ENCODE peak calls at places on chromosomes 6 and 20, in nine cellular contexts. R is testis, Y is fibroblast of lung, D is left ventricle myocardium inferior, E is thyroid gland, G is A549, T is cardiac muscle cell, Z is neural progenitor cell, X is GM23248. C is an unnamed sample.

GRCh38 chr6:145199961-145200360 is 535.4 kb downstream of the EPM2A start:
- DNase-seq in X (peak; percentile 58), Z (no peak), R (no peak), Y (peak; percentile 13), G (peak; percentile 15), D (no peak), T (no peak), E (no peak), C (no peak)

GRCh38 chr6:78851156-78851555 is 16.2 kb upstream of the IRAK1BP1 start:
- DNase-seq in Z (no peak), T (no peak), X (no peak), R (no peak), G (no peak), D (no peak), E (no peak), Y (no peak), C (no peak)

GRCh38 chr6:159701413-159701999 is 8.5 kb upstream of the SOD2 start:
- DNase-seq in Z (no peak), R (no peak), T (no peak), X (peak; percentile 92), Y (peak; percentile 90), G (peak; percentile 61), E (no peak), D (no peak), C (no peak)

GRCh38 chr6:48568856-48569255 is 457.9 kb upstream of the PTCHD4 start:
- DNase-seq in G (no peak), T (no peak), Y (no peak), D (no peak), Z (no peak), E (no peak), R (no peak), X (no peak), C (no peak)

GRCh38 chr6:111361648-111362047 is 121.4 kb downstream of the REV3L start:
- DNase-seq in Y (peak; percentile 35), G (peak; percentile 27), D (no peak), X (peak; percentile 79), E (peak; percentile 37), T (peak; percentile 66), Z (peak; percentile 70), R (peak; percentile 57), C (peak; percentile 70)

GRCh38 chr20:49272654-49273053 is 5.2 kb downstream of the ZNFX1 start:
- DNase-seq in G (no peak), R (no peak), X (no peak), T (no peak), E (no peak), Y (no peak), Z (no peak), D (no peak), C (no peak)

GRCh38 chr6:11298651-11299420 is 66.4 kb upstream of the NEDD9 start:
- DNase-seq in X (no peak), D (no peak), Y (peak; percentile 44), T (no peak), G (peak; percentile 16), Z (peak; percentile 48), R (no peak), E (peak; percentile 67), C (no peak)

GRCh38 chr6:155481215-155481614 is 25.6 kb upstream of the NOX3 start:
- DNase-seq in E (no peak), Y (peak; percentile 76), Z (no peak), R (no peak), X (peak; percentile 71), T (no peak), D (no peak), G (no peak), C (no peak)

GRCh38 chr6:31663961-31664789 is 622 bp downstream of the GPANK1 start:
- DNase-seq in X (peak; percentile 90), D (no peak), G (no peak), T (no peak), R (peak; percentile 33), E (peak; percentile 18), Z (no peak), Y (peak; percentile 83), C (peak; percentile 52)

GRCh38 chr20:20489054-20489453 is 121.2 kb downstream of the INSM1 start:
- DNase-seq in D (no peak), E (no peak), Y (peak; percentile 62), T (no peak), G (no peak), X (no peak), Z (no peak), R (no peak), C (no peak)

GRCh38 chr20:47237715-47238114 is 118.8 kb downstream of the ZMYND8 start:
- DNase-seq in Z (no peak), X (no peak), G (no peak), E (no peak), T (no peak), D (no peak), Y (no peak), R (no peak), C (no peak)

GRCh38 chr6:44075137-44076015 is 51.9 kb downstream of the MRPL14 start:
- DNase-seq in Z (no peak), Y (no peak), G (no peak), X (no peak), R (no peak), D (no peak), T (no peak), E (peak; percentile 26), C (no peak)

GRCh38 chr6:44077201-44077946 is 49.9 kb downstream of the MRPL14 start:
- DNase-seq in Z (no peak), R (no peak), X (no peak), D (no peak), T (no peak), G (no peak), E (no peak), Y (no peak), C (no peak)

GRCh38 chr6:44076016-44076365 is 51.3 kb downstream of the MRPL14 start:
- DNase-seq in D (no peak), E (no peak), R (no peak), G (no peak), X (no peak), Z (no peak), Y (no peak), T (no peak), C (no peak)

GRCh38 chr6:44078219-44078794 is 48.9 kb downstream of the MRPL14 start:
- DNase-seq in E (no peak), G (no peak), R (no peak), X (no peak), D (no peak), T (no peak), Z (no peak), Y (no peak), C (no peak)

GRCh38 chr6:44076366-44077200 is 50.7 kb downstream of the MRPL14 start:
- DNase-seq in R (peak; percentile 54), D (peak; percentile 79), Y (no peak), X (peak; percentile 51), G (no peak), Z (peak; percentile 73), T (peak; percentile 82), E (peak; percentile 80), C (no peak)
- H3K27ac ChIP-seq in R (no peak overlapping the region), D (peak overlapping the region; percentile 89), Y (no peak overlapping the region), X (no peak overlapping the region), G (peak overlapping the region; percentile 97), Z (no peak overlapping the region), T (peak overlapping the region; percentile 78), E (no peak overlapping the region), C (no peak overlapping the region)

GRCh38 chr6:27617700-27618689 is 145.1 kb upstream of the ZNF184 start:
- DNase-seq in E (no peak), Z (peak; percentile 60), X (peak; percentile 64), G (peak; percentile 78), Y (peak; percentile 61), D (no peak), T (peak; percentile 47), R (no peak), C (peak; percentile 25)

GRCh38 chr6:27611451-27611850 is 138.5 kb upstream of the ZNF184 start:
- DNase-seq in D (no peak), Y (no peak), T (no peak), Z (no peak), X (no peak), R (no peak), G (no peak), E (no peak), C (no peak)

GRCh38 chr6:27619436-27619835 is 146.5 kb upstream of the ZNF184 start:
- DNase-seq in Z (no peak), Y (no peak), E (no peak), T (no peak), D (no peak), G (no peak), X (no peak), R (no peak), C (no peak)

GRCh38 chr6:27617046-27617687 is 144.3 kb upstream of the ZNF184 start:
- DNase-seq in Y (peak; percentile 25), X (peak; percentile 50), T (peak; percentile 46), E (no peak), Z (peak; percentile 51), G (no peak), D (no peak), R (no peak), C (peak; percentile 17)

GRCh38 chr6:27616313-27617045 is 143.6 kb upstream of the ZNF184 start:
- DNase-seq in G (no peak), R (no peak), E (no peak), Y (no peak), X (no peak), T (no peak), Z (no peak), D (no peak), C (no peak)
- H3K4me3 ChIP-seq in G (peak overlapping the region; percentile 56), R (no peak overlapping the region), E (no peak overlapping the region), Y (peak overlapping the region; percentile 70), X (peak overlapping the region; percentile 84), T (peak overlapping the region; percentile 54), Z (peak overlapping the region; percentile 72), D (peak overlapping the region; percentile 55), C (no peak overlapping the region)

GRCh38 chr20:15316556-15316955 is 979.1 kb upstream of the FLRT3 start:
- DNase-seq in E (no peak), Y (no peak), R (no peak), Z (no peak), X (no peak), D (no peak), T (no peak), G (no peak), C (peak; percentile 16)

GRCh38 chr20:15317546-15318242 is 980.3 kb upstream of the FLRT3 start:
- DNase-seq in T (no peak), R (no peak), E (no peak), X (no peak), Y (no peak), Z (no peak), D (no peak), G (no peak), C (no peak)

GRCh38 chr20:15320941-15321340 is 983.5 kb upstream of the FLRT3 start:
- DNase-seq in Z (no peak), G (no peak), T (no peak), Y (peak; percentile 1), D (no peak), R (no peak), E (no peak), X (peak; percentile 27), C (no peak)

GRCh38 chr20:15318682-15319081 is 981.3 kb upstream of the FLRT3 start:
- DNase-seq in R (no peak), G (no peak), X (no peak), Z (no peak), T (no peak), D (no peak), E (no peak), Y (no peak), C (no peak)

GRCh38 chr20:15319444-15319843 is 982.0 kb upstream of the FLRT3 start:
- DNase-seq in T (no peak), Y (no peak), G (no peak), Z (no peak), X (no peak), E (no peak), D (no peak), R (no peak), C (no peak)
- H3K9me3 ChIP-seq in T (no peaks in the 10 kb centered on the region), Y (no peaks in the 10 kb centered on the region), G (no peaks in the 10 kb centered on the region), Z (no peaks in the 10 kb centered on the region), X (no peaks in the 10 kb centered on the region), E (no peaks in the 10 kb centered on the region), D (peaks cover 12% of the 10 kb centered on the region), R (no peaks in the 10 kb centered on the region), C (no peaks in the 10 kb centered on the region)

GRCh38 chr6:75204222-75204958 is 1.5 kb downstream of the COL12A1 start:
- DNase-seq in R (peak; percentile 84), X (peak; percentile 97), E (peak; percentile 70), T (peak; percentile 83), Z (peak; percentile 86), Y (peak; percentile 92), D (peak; percentile 73), G (peak; percentile 79), C (peak; percentile 86)
- H3K27ac ChIP-seq in R (peak overlapping the region; percentile 67), X (peak overlapping the region; percentile 89), E (peak overlapping the region; percentile 60), T (no peak overlapping the region), Z (no peak overlapping the region), Y (peak overlapping the region; percentile 99), D (peak overlapping the region; percentile 76), G (peak overlapping the region; percentile 83), C (peak overlapping the region; percentile 80)